ENCODE peak calls at places on chromosome 15, in five cellular contexts. J, H, L, C and A are unnamed samples.

GRCh38 chr15:63348392-63348791 is 33.3 kb downstream of the CA12 start:
- DNase-seq in J (peak; percentile 75), H (no peak), L (no peak), C (no peak), A (peak; percentile 87)

GRCh38 chr15:62264196-62264595 is 99.1 kb upstream of the C2CD4B start:
- DNase-seq in J (no peak), H (no peak), L (no peak), C (no peak), A (no peak)

GRCh38 chr15:77696871-77697270 is 64.2 kb upstream of the LINGO1 start:
- DNase-seq in J (no peak), H (no peak), L (no peak), C (no peak), A (no peak)

GRCh38 chr15:48451736-48452135 is 120.5 kb downstream of the DUT start:
- DNase-seq in J (no peak), H (no peak), L (no peak), C (no peak), A (no peak)

GRCh38 chr15:51647128-51647562 is 24.6 kb upstream of the DMXL2 start:
- DNase-seq in J (peak; percentile 41), H (no peak), L (no peak), C (peak; percentile 2), A (no peak)

GRCh38 chr15:100234158-100235029 is 107.4 kb downstream of the ADAMTS17 start:
- DNase-seq in J (no peak), H (no peak), L (no peak), C (no peak), A (no peak)

GRCh38 chr15:55742498-55742926 is 440 bp downstream of the PRTG start:
- DNase-seq in J (peak; percentile 54), H (no peak), L (no peak), C (no peak), A (peak; percentile 56)

GRCh38 chr15:99100245-99101173 is 4.4 kb upstream of the SYNM start:
- DNase-seq in J (peak; percentile 91), H (no peak), L (peak; percentile 24), C (peak; percentile 30), A (peak; percentile 86)

GRCh38 chr15:90930861-90931629 is 1.3 kb downstream of the HDDC3 start:
- DNase-seq in J (no peak), H (no peak), L (no peak), C (no peak), A (no peak)

GRCh38 chr15:100853676-100854440 is 25.8 kb upstream of the ALDH1A3 start:
- DNase-seq in J (no peak), H (no peak), L (no peak), C (no peak), A (no peak)

GRCh38 chr15:45704329-45705249 is 69.8 kb downstream of the SQOR start:
- DNase-seq in J (peak; percentile 57), H (no peak), L (no peak), C (no peak), A (peak; percentile 82)

GRCh38 chr15:49301562-49301961 is 121.5 kb upstream of the FGF7 start:
- DNase-seq in J (peak; percentile 24), H (no peak), L (no peak), C (no peak), A (no peak)

GRCh38 chr15:38208779-38209178 is 43.9 kb upstream of the SPRED1 start:
- DNase-seq in J (no peak), H (no peak), L (no peak), C (no peak), A (no peak)

GRCh38 chr15:40252438-40253178 is 13.7 kb downstream of the PAK6 start:
- DNase-seq in J (peak; percentile 46), H (no peak), L (no peak), C (peak; percentile 13), A (peak; percentile 59)

GRCh38 chr15:64193971-64194370 is 31.1 kb upstream of the PPIB start:
- DNase-seq in J (no peak), H (no peak), L (no peak), C (no peak), A (no peak)

GRCh38 chr15:52385670-52386069 is 90.1 kb upstream of the MYO5C start:
- DNase-seq in J (no peak), H (no peak), L (no peak), C (no peak), A (no peak)

GRCh38 chr15:87707581-87708130 is 548.9 kb downstream of the NTRK3 start:
- DNase-seq in J (no peak), H (no peak), L (no peak), C (no peak), A (no peak)

GRCh38 chr15:68995754-68996141 is 18.7 kb upstream of the NOX5 start:
- DNase-seq in J (no peak), H (no peak), L (no peak), C (no peak), A (no peak)

GRCh38 chr15:86634992-86635608 is 555.4 kb downstream of the AGBL1 start:
- DNase-seq in J (no peak), H (no peak), L (no peak), C (no peak), A (no peak)

GRCh38 chr15:94972314-94972713 is 741.0 kb downstream of the MCTP2 start:
- DNase-seq in J (peak; percentile 13), H (no peak), L (no peak), C (no peak), A (no peak)

GRCh38 chr15:42344763-42345162 is 14.5 kb upstream of the CAPN3 start:
- DNase-seq in J (peak; percentile 55), H (no peak), L (no peak), C (no peak), A (no peak)

GRCh38 chr15:39301589-39301999 is 279.3 kb upstream of the THBS1 start:
- DNase-seq in J (peak; percentile 34), H (no peak), L (no peak), C (no peak), A (no peak)

GRCh38 chr15:57680021-57680420 is 26.5 kb upstream of the POLR2M start:
- DNase-seq in J (peak; percentile 42), H (no peak), L (no peak), C (no peak), A (no peak)

GRCh38 chr15:34772312-34772711 is 17.5 kb upstream of the GJD2 start:
- DNase-seq in J (no peak), H (no peak), L (no peak), C (no peak), A (no peak)

GRCh38 chr15:25763206-25763880 is 99.8 kb downstream of the ATP10A start:
- DNase-seq in J (peak; percentile 40), H (no peak), L (no peak), C (no peak), A (no peak)

GRCh38 chr15:31265090-31265870 is 61.4 kb upstream of the KLF13 start:
- DNase-seq in J (no peak), H (no peak), L (peak; percentile 29), C (no peak), A (no peak)

GRCh38 chr15:92634641-92635272 is 20.8 kb downstream of the FAM174B start:
- DNase-seq in J (no peak), H (no peak), L (no peak), C (no peak), A (no peak)

GRCh38 chr15:58608129-58608590 is 141.3 kb downstream of the ADAM10 start:
- DNase-seq in J (peak; percentile 51), H (no peak), L (no peak), C (no peak), A (no peak)

GRCh38 chr15:77497108-77497737 is 76.5 kb downstream of the HMG20A start:
- DNase-seq in J (peak; percentile 57), H (no peak), L (no peak), C (no peak), A (peak; percentile 85)

GRCh38 chr15:86483936-86484335 is 404.3 kb downstream of the AGBL1 start:
- DNase-seq in J (no peak), H (no peak), L (no peak), C (no peak), A (no peak)

GRCh38 chr15:78006567-78007205 is 70.8 kb downstream of the TBC1D2B start:
- DNase-seq in J (no peak), H (no peak), L (no peak), C (no peak), A (peak; percentile 88)